ENCODE peak calls at places on chromosome 4, in four cellular contexts. D is epithelial cell of proximal tubule, P is fibroblast of lung, V is dorsolateral prefrontal cortex. W is an unnamed sample.

GRCh38 chr4:153465922-153466636 is at the start of gene TMEM131L:
- DNase-seq in D (no peak), P (peak; percentile 64), V (peak; percentile 77), W (no peak)

GRCh38 chr4:189117426-189117825 is 823.2 kb upstream of the FRG1 start:
- DNase-seq in D (no peak), P (no peak), V (no peak), W (no peak)

GRCh38 chr4:148060264-148061138 is 328.6 kb downstream of the ARHGAP10 start:
- DNase-seq in D (no peak), P (no peak), V (no peak), W (no peak)

GRCh38 chr4:168308912-168309311 is 9.6 kb downstream of the DDX60 start:
- DNase-seq in D (no peak), P (no peak), V (no peak), W (no peak)

GRCh38 chr4:173929921-173930320 is 353.5 kb downstream of the FBXO8 start:
- DNase-seq in D (no peak), P (no peak), V (no peak), W (no peak)

GRCh38 chr4:127162741-127163140 is 470.0 kb upstream of the INTU start:
- DNase-seq in D (no peak), P (peak; percentile 55), V (no peak), W (no peak)

GRCh38 chr4:6341696-6342095 is 72.0 kb downstream of the WFS1 start:
- DNase-seq in D (no peak), P (no peak), V (peak; percentile 15), W (no peak)

GRCh38 chr4:37573566-37573965 is 112.6 kb downstream of the RELL1 start:
- DNase-seq in D (no peak), P (no peak), V (no peak), W (no peak)

GRCh38 chr4:3318561-3319021 is 25.8 kb downstream of the RGS12 start:
- DNase-seq in D (no peak), P (no peak), V (no peak), W (no peak)

GRCh38 chr4:148288448-148288847 is 153.8 kb downstream of the NR3C2 start:
- DNase-seq in D (no peak), P (no peak), V (no peak), W (no peak)

GRCh38 chr4:19051751-19052296 is 1030.3 kb upstream of the LCORL start:
- DNase-seq in D (no peak), P (no peak), V (no peak), W (no peak)

GRCh38 chr4:108072300-108072699 is 82.6 kb downstream of the HADH start:
- DNase-seq in D (no peak), P (no peak), V (no peak), W (no peak)

GRCh38 chr4:26272654-26273307 is 48.0 kb upstream of the RBPJ start:
- DNase-seq in D (no peak), P (no peak), V (no peak), W (no peak)

GRCh38 chr4:169270810-169271691 is at the start of gene SH3RF1:
- DNase-seq in D (no peak), P (peak; percentile 85), V (peak; percentile 74), W (peak; percentile 37)

GRCh38 chr4:14269824-14270223 is 642.3 kb upstream of the BOD1L1 start:
- DNase-seq in D (no peak), P (no peak), V (no peak), W (no peak)

GRCh38 chr4:133147922-133148689 is 988 bp upstream of the PCDH10 start:
- DNase-seq in D (no peak), P (peak; percentile 73), V (peak; percentile 62), W (peak; percentile 21)

GRCh38 chr4:125303058-125303457 is 11.7 kb upstream of the FAT4 start:
- DNase-seq in D (no peak), P (no peak), V (no peak), W (no peak)

GRCh38 chr4:35106091-35106734 is 1138.1 kb downstream of the ARAP2 start:
- DNase-seq in D (no peak), P (no peak), V (no peak), W (no peak)

GRCh38 chr4:73866236-73866635 is 3.0 kb upstream of the CXCL1 start:
- DNase-seq in D (no peak), P (no peak), V (no peak), W (no peak)

GRCh38 chr4:73865697-73866096 is 3.5 kb upstream of the CXCL1 start:
- DNase-seq in D (no peak), P (no peak), V (no peak), W (no peak)

GRCh38 chr4:73864973-73865372 is 4.2 kb upstream of the CXCL1 start:
- DNase-seq in D (no peak), P (no peak), V (no peak), W (no peak)

GRCh38 chr4:73862357-73862756 is 6.8 kb upstream of the CXCL1 start:
- DNase-seq in D (no peak), P (peak; percentile 47), V (no peak), W (no peak)

DNA sequence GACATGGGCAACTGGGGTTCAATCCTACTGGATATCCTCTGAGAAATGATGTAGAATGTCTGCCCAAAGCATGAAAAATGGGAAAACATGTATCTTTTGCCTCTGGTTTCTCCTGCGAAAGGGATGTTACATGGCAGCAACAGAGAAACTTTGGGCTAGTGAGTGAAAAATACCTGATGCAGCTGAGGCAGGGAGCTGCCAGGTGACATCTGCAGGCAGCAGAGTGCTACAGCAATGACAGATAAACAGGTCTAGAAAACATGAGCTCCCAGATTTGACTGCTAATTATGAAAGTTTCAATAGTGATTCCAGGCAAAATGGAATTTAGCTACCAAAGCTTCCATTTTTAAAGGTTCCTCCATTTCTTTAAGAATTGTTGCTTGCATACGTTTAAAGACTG is 4.8 kb upstream of the CXCL1 start:
- DNase-seq in D (no peak), P (no peak), V (no peak), W (no peak)
- TF ChIP-seq CTCF in D (peak; percentile 81), P (no peak), V (no peak), W (no peak)

DNA sequence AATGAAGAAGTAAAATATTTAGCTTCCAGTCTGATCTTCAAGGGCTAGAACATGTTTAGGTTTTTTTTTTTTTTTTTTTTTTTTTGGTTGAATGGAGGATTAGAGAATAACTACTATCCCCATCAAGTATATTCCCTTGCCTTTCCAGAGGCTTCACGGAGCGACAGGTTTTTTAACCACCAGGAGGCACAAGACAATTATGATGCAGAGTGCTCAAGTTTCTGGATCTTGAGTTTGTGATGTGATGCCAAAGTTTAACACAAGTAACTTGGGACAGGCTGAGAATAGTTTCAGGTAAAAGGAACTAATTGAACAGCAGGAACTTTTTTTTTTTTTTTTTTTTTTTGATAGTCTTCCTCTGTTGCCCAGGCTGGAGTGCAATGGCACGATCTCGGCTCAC is 30.3 kb downstream of the CCNI start:
- DNase-seq in D (no peak), P (peak; percentile 47), V (no peak), W (no peak)
- TF ChIP-seq CTCF in D (peak; percentile 42), P (no peak), V (no peak), W (peak; percentile 13)

GRCh38 chr4:76585897-76586360 is 150.9 kb downstream of the SHROOM3 start:
- DNase-seq in D (no peak), P (no peak), V (peak; percentile 64), W (no peak)
- TF ChIP-seq CTCF in D (peak; percentile 25), P (no peak), V (no peak), W (no peak)

GRCh38 chr4:95714571-95714970 is 125.3 kb upstream of the PDHA2 start:
- DNase-seq in D (no peak), P (no peak), V (no peak), W (no peak)
- TF ChIP-seq CTCF in D (no peak), P (no peak), V (no peak), W (no peak)

DNA sequence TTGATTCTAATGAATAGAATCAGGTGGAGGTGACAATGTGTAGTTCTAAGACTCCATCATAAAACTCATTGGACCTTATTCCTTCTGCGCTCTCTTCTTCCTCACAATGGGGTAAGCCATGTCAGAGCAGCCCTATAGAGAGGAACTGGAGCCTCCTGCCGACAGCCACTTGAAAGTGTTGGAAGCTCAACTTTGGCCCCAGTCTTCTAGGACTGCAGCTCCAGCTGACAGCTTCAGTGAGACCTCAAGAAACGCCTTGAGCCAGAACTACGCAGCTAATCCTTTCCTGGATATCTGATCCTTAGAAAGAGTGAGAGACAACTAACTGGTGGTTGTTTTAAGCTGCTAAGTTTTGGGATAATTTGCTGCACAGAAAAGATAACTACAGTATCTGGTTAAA is 22.1 kb upstream of the ADH7 start:
- DNase-seq in D (no peak), P (peak; percentile 30), V (no peak), W (no peak)
- TF ChIP-seq CTCF in D (no peak), P (peak; percentile 22), V (no peak), W (no peak)

GRCh38 chr4:16496501-16496900 is 270.2 kb upstream of the TAPT1 start:
- DNase-seq in D (peak; percentile 48), P (peak; percentile 55), V (peak; percentile 57), W (no peak)
- TF ChIP-seq CTCF in D (peak; percentile 29), P (no peak), V (no peak), W (no peak)

GRCh38 chr4:62003695-62004094 is 803.6 kb downstream of the ADGRL3 start:
- DNase-seq in D (peak; percentile 9), P (no peak), V (no peak), W (no peak)
- TF ChIP-seq CTCF in D (no peak), P (no peak), V (no peak), W (no peak)